ENCODE peak calls at places on chromosomes 16 and 17, in six cellular contexts. V is GM12878, X is GM23338, G is HepG2, U is K562, D is H1. Y is an unnamed sample.

GRCh38 chr17:75774988-75775668 is 9.5 kb upstream of the UNK start:
- DNase-seq in V (no peak), X (peak; percentile 62), G (no peak), U (no peak), D (no peak), Y (no peak)

GRCh38 chr16:68490829-68491575 is 42.7 kb upstream of the SMPD3 start:
- DNase-seq in V (no peak), X (peak; percentile 28), G (no peak), U (no peak), D (no peak), Y (peak; percentile 22)

GRCh38 chr17:81294512-81295030 is 536 bp downstream of the SLC38A10 start:
- DNase-seq in V (no peak), X (peak; percentile 53), G (no peak), U (peak; percentile 78), D (no peak), Y (no peak)

GRCh38 chr17:82553210-82553930 is 33.8 kb downstream of the FOXK2 start:
- DNase-seq in V (no peak), X (peak; percentile 50), G (peak; percentile 79), U (no peak), D (no peak), Y (peak; percentile 29)

GRCh38 chr16:57372372-57373116 is at the start of gene CX3CL1:
- DNase-seq in V (no peak), X (peak; percentile 81), G (peak; percentile 99), U (no peak), D (no peak), Y (peak; percentile 68)

GRCh38 chr17:36460265-36460937 is 26.1 kb upstream of the ZNHIT3 start:
- DNase-seq in V (no peak), X (no peak), G (no peak), U (peak; percentile 22), D (no peak), Y (no peak)

GRCh38 chr17:56174421-56174820 is 21.1 kb downstream of the ANKFN1 start:
- DNase-seq in V (no peak), X (no peak), G (no peak), U (no peak), D (no peak), Y (no peak)

GRCh38 chr17:75516619-75517276 is 420 bp downstream of the TSEN54 start:
- DNase-seq in V (no peak), X (peak; percentile 46), G (no peak), U (no peak), D (no peak), Y (peak; percentile 46)

GRCh38 chr16:57886427-57886826 is 84.1 kb upstream of the KIFC3 start:
- DNase-seq in V (no peak), X (no peak), G (no peak), U (no peak), D (no peak), Y (no peak)

GRCh38 chr17:29929006-29929543 is 953 bp downstream of the SSH2 start:
- DNase-seq in V (no peak), X (peak; percentile 70), G (peak; percentile 21), U (peak; percentile 24), D (no peak), Y (no peak)

GRCh38 chr16:8869212-8869987 is 594 bp upstream of the CARHSP1 start:
- DNase-seq in V (no peak), X (peak; percentile 81), G (peak; percentile 65), U (peak; percentile 63), D (no peak), Y (peak; percentile 68)

GRCh38 chr17:4673986-4674770 is 29.8 kb downstream of the PELP1 start:
- DNase-seq in V (no peak), X (no peak), G (no peak), U (no peak), D (no peak), Y (no peak)

GRCh38 chr16:3058173-3059030 is 7.0 kb upstream of the IL32 start:
- DNase-seq in V (no peak), X (peak; percentile 84), G (peak; percentile 36), U (peak; percentile 68), D (no peak), Y (peak; percentile 76)

GRCh38 chr17:28366605-28367004 is 1.6 kb upstream of the SEBOX start:
- DNase-seq in V (no peak), X (peak; percentile 39), G (no peak), U (peak; percentile 36), D (no peak), Y (no peak)

GRCh38 chr16:85350973-85351372 is 238.7 kb upstream of the CIBAR2 start:
- DNase-seq in V (no peak), X (no peak), G (no peak), U (no peak), D (no peak), Y (no peak)

GRCh38 chr16:80759419-80760162 is 44.8 kb downstream of the CDYL2 start:
- DNase-seq in V (no peak), X (no peak), G (no peak), U (no peak), D (no peak), Y (no peak)

GRCh38 chr16:21614896-21615295 is 15.5 kb downstream of the METTL9 start:
- DNase-seq in V (no peak), X (peak; percentile 38), G (no peak), U (no peak), D (no peak), Y (no peak)

GRCh38 chr17:3913531-3914318 is 2.5 kb downstream of the P2RX1 start:
- DNase-seq in V (peak; percentile 56), X (peak; percentile 83), G (peak; percentile 51), U (peak; percentile 69), D (peak; percentile 58), Y (peak; percentile 91)

GRCh38 chr17:55421179-55421934 is at the start of gene MMD:
- DNase-seq in V (no peak), X (peak; percentile 51), G (no peak), U (peak; percentile 51), D (no peak), Y (peak; percentile 32)

GRCh38 chr16:11235703-11235991 is 20.4 kb downstream of the SOCS1 start:
- DNase-seq in V (no peak), X (no peak), G (peak; percentile 81), U (no peak), D (no peak), Y (no peak)

GRCh38 chr17:49572226-49572625 is 3.4 kb upstream of the NXPH3 start:
- DNase-seq in V (no peak), X (no peak), G (no peak), U (no peak), D (no peak), Y (no peak)

GRCh38 chr16:80725566-80726162 is 78.7 kb downstream of the CDYL2 start:
- DNase-seq in V (no peak), X (no peak), G (no peak), U (no peak), D (no peak), Y (no peak)

GRCh38 chr17:31202968-31203367 is 94.1 kb downstream of the OMG start:
- DNase-seq in V (no peak), X (no peak), G (no peak), U (no peak), D (no peak), Y (no peak)

GRCh38 chr17:1649844-1650409 is at the start of gene RILP:
- DNase-seq in V (no peak), X (peak; percentile 69), G (peak; percentile 89), U (peak; percentile 78), D (no peak), Y (peak; percentile 57)

GRCh38 chr16:14302031-14302398 is 230.9 kb downstream of the MRTFB start:
- DNase-seq in V (no peak), X (peak; percentile 69), G (peak; percentile 49), U (peak; percentile 87), D (no peak), Y (peak; percentile 39)

GRCh38 chr16:87696796-87697195 is 69.0 kb downstream of the KLHDC4 start:
- DNase-seq in V (no peak), X (no peak), G (no peak), U (no peak), D (no peak), Y (no peak)

GRCh38 chr16:23334421-23334853 is 32.3 kb downstream of the SCNN1B start:
- DNase-seq in V (peak; percentile 93), X (no peak), G (no peak), U (no peak), D (no peak), Y (no peak)

GRCh38 chr16:88781140-88782077 is 3.6 kb downstream of the PIEZO1 start:
- DNase-seq in V (no peak), X (no peak), G (no peak), U (peak; percentile 50), D (no peak), Y (no peak)

GRCh38 chr17:7587831-7588230 is 2.1 kb downstream of the SOX15 start:
- DNase-seq in V (no peak), X (no peak), G (no peak), U (no peak), D (no peak), Y (no peak)
- TF ChIP-seq CREB1 in V (no peak), X (no peak), G (no peak), U (no peak), D (no peak), Y (no peak)

DNA sequence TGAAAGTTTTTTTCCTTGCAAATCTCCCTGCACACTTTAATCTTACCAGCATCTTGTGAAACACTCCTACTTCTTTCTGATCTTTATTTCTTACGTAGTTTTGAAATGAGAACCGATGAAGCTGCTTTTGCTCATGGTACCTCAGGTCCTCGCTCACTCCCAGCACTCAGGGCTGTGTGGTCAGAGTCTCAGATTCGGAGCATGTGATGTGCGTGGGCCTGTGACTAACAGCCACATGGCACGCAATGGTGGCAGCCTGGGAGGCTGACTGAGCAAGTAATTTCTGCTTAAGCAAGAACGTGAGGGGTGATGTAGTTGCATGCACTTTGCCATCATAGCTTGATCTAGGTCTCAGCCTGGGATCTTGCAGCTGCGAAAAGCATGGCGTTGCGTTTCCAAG is 624.3 kb downstream of the MAF start:
- DNase-seq in V (no peak), X (no peak), G (no peak), U (no peak), D (no peak), Y (no peak)
- TF ChIP-seq CREB1 in V (no peak), X (no peak), G (no peak), U (no peak), D (no peak), Y (no peak)

DNA sequence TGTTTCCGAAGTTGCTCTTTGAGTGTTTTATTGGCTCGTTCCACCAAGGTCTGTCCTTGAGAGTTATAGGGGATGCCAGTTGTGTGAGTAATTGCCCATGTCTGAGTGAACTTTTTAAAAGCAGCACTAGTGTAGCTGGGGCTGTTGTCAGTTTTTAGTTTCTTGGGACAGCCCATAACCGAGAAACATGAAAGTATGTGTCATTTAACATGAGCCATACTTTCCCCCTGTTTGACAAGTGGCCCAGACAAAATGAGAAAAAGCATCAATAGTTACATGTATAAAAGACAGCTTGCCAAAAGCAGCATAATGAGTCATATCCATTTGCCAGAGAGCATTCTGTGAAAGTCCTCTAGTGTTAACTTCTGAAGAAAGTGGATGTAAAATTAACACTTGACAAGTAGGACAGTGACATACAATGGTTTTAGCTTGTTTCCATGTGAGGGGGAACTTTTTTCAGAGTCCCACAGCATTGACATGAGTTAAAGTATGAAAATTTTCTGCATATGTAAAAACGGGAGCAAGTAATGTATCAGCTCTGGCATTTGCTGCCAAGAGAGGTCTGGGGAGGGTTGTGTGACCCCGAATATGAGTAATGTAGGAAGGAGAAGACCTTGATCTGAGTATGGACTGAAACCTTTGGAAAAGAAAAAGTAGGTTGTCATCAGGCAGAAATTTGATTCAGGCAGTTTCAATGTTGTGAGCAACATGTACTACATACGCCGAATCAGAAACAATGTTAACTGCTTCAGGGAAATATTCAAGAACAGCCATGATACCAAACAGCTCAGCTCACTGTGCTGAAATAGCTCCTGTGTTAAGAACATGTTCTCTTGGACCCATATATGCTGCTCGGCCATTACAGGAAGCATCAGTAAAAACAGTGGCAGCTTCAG is 56.8 kb upstream of the ARL4D start:
- DNase-seq in V (no peak), X (no peak), G (no peak), U (no peak), D (no peak), Y (no peak)
- TF ChIP-seq CREB1 in V (no peak), X (no peak), G (no peak), U (no peak), D (no peak), Y (no peak)

GRCh38 chr17:45575126-45575885 is 84.8 kb upstream of the PLEKHM1 start:
- DNase-seq in V (peak; percentile 73), X (peak; percentile 0), G (no peak), U (peak; percentile 8), D (no peak), Y (no peak)
- TF ChIP-seq CREB1 in V (no peak), X (no peak), G (no peak), U (no peak), D (no peak), Y (no peak)